ENCODE peak calls at places on chromosomes 12 and 14, in eight cellular contexts. Z is activated naive CD8-positive, alpha-beta T cell treated with anti-CD3 and anti-CD28 coated beads, Interleukin-2, amount 50 U/mL, for 16 hours; U is right lobe of liver; E is kidney tubule cell; T is fibroblast of the aortic adventitia; Q is tibial artery; W is posterior cingulate gyrus; H is hepatic stellate cell. C is an unnamed sample.
A peak's percentile ranks its signal among the peaks of the same experiment; 100 is the strongest.

GRCh38 chr12:8860165-8860961 is 37.9 kb downstream of the A2ML1 start:
- DNase-seq in Z (no peak), U (no peak), E (peak; percentile 53), T (peak; percentile 72), Q (peak; percentile 66), W (peak; percentile 31), H (peak; percentile 38), C (peak; percentile 68)

GRCh38 chr12:76003263-76003640 is 28.3 kb downstream of the PHLDA1 start:
- DNase-seq in Z (no peak), U (no peak), E (no peak), T (no peak), Q (no peak), W (no peak), H (no peak), C (no peak)

GRCh38 chr12:116201908-116202307 is 75.6 kb downstream of the MED13L start:
- DNase-seq in Z (no peak), U (no peak), E (no peak), T (peak; percentile 46), Q (no peak), W (no peak), H (no peak), C (no peak)

GRCh38 chr12:120445911-120446909 is at the start of the genes GATC and TRIAP1:
- DNase-seq in Z (peak; percentile 71), U (peak; percentile 83), E (peak; percentile 85), T (peak; percentile 66), Q (peak; percentile 90), W (peak; percentile 82), H (peak; percentile 76), C (peak; percentile 91)

GRCh38 chr12:116206828-116207227 is 70.7 kb downstream of the MED13L start:
- DNase-seq in Z (no peak), U (no peak), E (no peak), T (no peak), Q (no peak), W (no peak), H (no peak), C (no peak)

GRCh38 chr14:39430762-39431415 is 1.3 kb downstream of the FBXO33 start:
- DNase-seq in Z (no peak), U (peak; percentile 29), E (no peak), T (peak; percentile 15), Q (no peak), W (peak; percentile 20), H (peak; percentile 14), C (peak; percentile 12)

GRCh38 chr14:78196323-78196722 is 26.1 kb downstream of the NRXN3 start:
- DNase-seq in Z (no peak), U (no peak), E (no peak), T (no peak), Q (no peak), W (no peak), H (no peak), C (no peak)

GRCh38 chr12:89685363-89685972 is 23.2 kb downstream of the ATP2B1 start:
- DNase-seq in Z (no peak), U (no peak), E (no peak), T (no peak), Q (no peak), W (no peak), H (no peak), C (no peak)

GRCh38 chr14:96084796-96085195 is 45.6 kb downstream of the C14orf132 start:
- DNase-seq in Z (no peak), U (no peak), E (no peak), T (no peak), Q (peak; percentile 42), W (no peak), H (no peak), C (no peak)

GRCh38 chr12:121468451-121468850 is 68.5 kb downstream of the RNF34 start:
- DNase-seq in Z (no peak), U (no peak), E (no peak), T (peak; percentile 44), Q (no peak), W (no peak), H (no peak), C (no peak)

GRCh38 chr12:28235017-28235416 is 44.8 kb downstream of the CCDC91 start:
- DNase-seq in Z (no peak), U (no peak), E (no peak), T (no peak), Q (no peak), W (no peak), H (no peak), C (no peak)

GRCh38 chr12:80676856-80677255 is 30.6 kb upstream of the MYF6 start:
- DNase-seq in Z (no peak), U (no peak), E (no peak), T (no peak), Q (no peak), W (no peak), H (no peak), C (no peak)

GRCh38 chr14:35986219-35986573 is 160.1 kb downstream of the BRMS1L start:
- DNase-seq in Z (no peak), U (no peak), E (no peak), T (no peak), Q (no peak), W (no peak), H (no peak), C (no peak)

GRCh38 chr12:27940756-27941402 is 31.7 kb downstream of the PTHLH start:
- DNase-seq in Z (peak; percentile 41), U (peak; percentile 45), E (peak; percentile 76), T (peak; percentile 88), Q (peak; percentile 78), W (peak; percentile 58), H (peak; percentile 46), C (peak; percentile 84)

GRCh38 chr14:32940066-32940651 is 1.5 kb downstream of the NPAS3 start:
- DNase-seq in Z (no peak), U (peak; percentile 21), E (no peak), T (peak; percentile 16), Q (no peak), W (no peak), H (no peak), C (peak; percentile 16)

GRCh38 chr12:68342966-68343365 is 10.8 kb upstream of the MDM1 start:
- DNase-seq in Z (no peak), U (no peak), E (no peak), T (no peak), Q (no peak), W (no peak), H (no peak), C (no peak)

GRCh38 chr12:75480469-75480949 is at the start of gene GLIPR1:
- DNase-seq in Z (peak; percentile 47), U (peak; percentile 50), E (peak; percentile 97), T (peak; percentile 98), Q (peak; percentile 90), W (peak; percentile 41), H (peak; percentile 66), C (peak; percentile 60)

GRCh38 chr14:69346710-69347109 is 51.4 kb downstream of the ERH start:
- DNase-seq in Z (no peak), U (peak; percentile 54), E (peak; percentile 6), T (no peak), Q (no peak), W (no peak), H (peak; percentile 66), C (peak; percentile 34)

GRCh38 chr12:58393152-58393551 is 451.8 kb downstream of the ATP23 start:
- DNase-seq in Z (no peak), U (no peak), E (peak; percentile 80), T (no peak), Q (no peak), W (no peak), H (no peak), C (no peak)

GRCh38 chr12:69929125-69929524 is 104.1 kb downstream of the MYRFL start:
- DNase-seq in Z (no peak), U (no peak), E (peak; percentile 14), T (no peak), Q (no peak), W (no peak), H (no peak), C (no peak)

GRCh38 chr12:104219908-104220404 is 4.4 kb downstream of the TXNRD1 start:
- DNase-seq in Z (peak; percentile 13), U (no peak), E (peak; percentile 95), T (peak; percentile 87), Q (no peak), W (no peak), H (peak; percentile 48), C (peak; percentile 98)

GRCh38 chr12:84507914-84508313 is 404.7 kb downstream of the SLC6A15 start:
- DNase-seq in Z (no peak), U (no peak), E (no peak), T (peak; percentile 34), Q (no peak), W (no peak), H (no peak), C (no peak)

GRCh38 chr14:99395904-99396530 is 84.6 kb downstream of the SETD3 start:
- DNase-seq in Z (no peak), U (no peak), E (peak; percentile 64), T (no peak), Q (no peak), W (no peak), H (no peak), C (no peak)

GRCh38 chr14:53470351-53471043 is 317.4 kb upstream of the DDHD1 start:
- DNase-seq in Z (no peak), U (peak; percentile 23), E (no peak), T (peak; percentile 68), Q (no peak), W (no peak), H (no peak), C (no peak)

C was measured in lung microvascular endothelial cell.